ENCODE peak calls at places on chromosomes 2 and 18, in nine cellular contexts. L is choroid plexus epithelial cell, H is left lung, U is astrocyte of the spinal cord, M is cardiac muscle cell, S is BJ, G is IMR-90, W is GM23338, K is GM20000. P is an unnamed sample.
A peak's percentile ranks its signal among the peaks of the same experiment; 100 is the strongest.

GRCh38 chr2:218024871-218025270 is 22.1 kb upstream of the TNS1 start:
- DNase-seq in L (no peak), H (peak; percentile 18), U (no peak), M (no peak), S (no peak), G (no peak), W (no peak), K (no peak), P (peak; percentile 14)

GRCh38 chr2:75560022-75560767 is 544 bp downstream of the EVA1A start:
- DNase-seq in L (peak; percentile 42), H (no peak), U (peak; percentile 45), M (peak; percentile 45), S (no peak), G (peak; percentile 38), W (peak; percentile 75), K (peak; percentile 39), P (no peak)

GRCh38 chr2:108061485-108062042 is 75.2 kb downstream of the SLC5A7 start:
- DNase-seq in L (no peak), H (no peak), U (no peak), M (no peak), S (no peak), G (no peak), W (no peak), K (no peak), P (no peak)

GRCh38 chr2:6827516-6828298 is 38.0 kb downstream of the CMPK2 start:
- DNase-seq in L (peak; percentile 27), H (no peak), U (no peak), M (peak; percentile 6), S (peak; percentile 77), G (peak; percentile 7), W (no peak), K (no peak), P (no peak)

GRCh38 chr2:37489536-37489935 is 145.1 kb downstream of the QPCT start:
- DNase-seq in L (no peak), H (no peak), U (no peak), M (no peak), S (no peak), G (peak; percentile 38), W (no peak), K (no peak), P (no peak)

GRCh38 chr18:72543362-72544055 is 633 bp downstream of the CBLN2 start:
- DNase-seq in L (no peak), H (no peak), U (no peak), M (no peak), S (no peak), G (no peak), W (peak; percentile 32), K (no peak), P (no peak)

GRCh38 chr2:196489366-196489765 is 150.1 kb upstream of the CCDC150 start:
- DNase-seq in L (no peak), H (no peak), U (no peak), M (no peak), S (no peak), G (no peak), W (no peak), K (no peak), P (no peak)

GRCh38 chr2:128879161-128879560 is 560.5 kb upstream of the HS6ST1 start:
- DNase-seq in L (no peak), H (no peak), U (no peak), M (no peak), S (no peak), G (no peak), W (peak; percentile 55), K (no peak), P (no peak)

GRCh38 chr18:30132959-30133358 is 909.6 kb downstream of the DSC3 start:
- DNase-seq in L (no peak), H (no peak), U (no peak), M (peak; percentile 2), S (no peak), G (no peak), W (no peak), K (no peak), P (no peak)

GRCh38 chr18:49510393-49511115 is 23.5 kb upstream of the C18orf32 start:
- DNase-seq in L (peak; percentile 65), H (no peak), U (peak; percentile 45), M (peak; percentile 70), S (no peak), G (peak; percentile 40), W (peak; percentile 71), K (peak; percentile 56), P (peak; percentile 64)

GRCh38 chr2:153388246-153388645 is 90.3 kb downstream of the RPRM start:
- DNase-seq in L (peak; percentile 0), H (no peak), U (peak; percentile 76), M (no peak), S (no peak), G (no peak), W (no peak), K (no peak), P (no peak)

GRCh38 chr18:34223164-34223892 is 1.4 kb downstream of the NOL4 start:
- DNase-seq in L (no peak), H (no peak), U (peak; percentile 9), M (no peak), S (no peak), G (no peak), W (peak; percentile 80), K (no peak), P (peak; percentile 60)

GRCh38 chr2:100107440-100107839 is 35.0 kb downstream of the AFF3 start:
- DNase-seq in L (no peak), H (no peak), U (no peak), M (no peak), S (no peak), G (no peak), W (no peak), K (no peak), P (no peak)

GRCh38 chr18:75036941-75037516 is 171.9 kb downstream of the PTGR3 start:
- DNase-seq in L (no peak), H (no peak), U (no peak), M (peak; percentile 2), S (peak; percentile 1), G (peak; percentile 86), W (no peak), K (no peak), P (no peak)

GRCh38 chr2:127517465-127517864 is 8.8 kb downstream of the IWS1 start:
- DNase-seq in L (no peak), H (no peak), U (no peak), M (no peak), S (no peak), G (no peak), W (no peak), K (no peak), P (no peak)

GRCh38 chr2:238128061-238129040 is 10.1 kb upstream of the KLHL30 start:
- DNase-seq in L (no peak), H (no peak), U (no peak), M (no peak), S (no peak), G (no peak), W (peak; percentile 85), K (no peak), P (no peak)

GRCh38 chr2:236653863-236654262 is 84.2 kb downstream of the ACKR3 start:
- DNase-seq in L (no peak), H (no peak), U (no peak), M (no peak), S (no peak), G (no peak), W (no peak), K (no peak), P (no peak)

GRCh38 chr2:10447300-10448207 is 573 bp downstream of the ODC1 start:
- DNase-seq in L (peak; percentile 51), H (no peak), U (peak; percentile 44), M (peak; percentile 43), S (no peak), G (peak; percentile 47), W (peak; percentile 64), K (peak; percentile 85), P (no peak)
- TF ChIP-seq CTCF in L (no peak), H (peak; percentile 14), U (no peak), M (no peak), S (peak; percentile 12), G (no peak), W (no peak), K (no peak), P (no peak)

DNA sequence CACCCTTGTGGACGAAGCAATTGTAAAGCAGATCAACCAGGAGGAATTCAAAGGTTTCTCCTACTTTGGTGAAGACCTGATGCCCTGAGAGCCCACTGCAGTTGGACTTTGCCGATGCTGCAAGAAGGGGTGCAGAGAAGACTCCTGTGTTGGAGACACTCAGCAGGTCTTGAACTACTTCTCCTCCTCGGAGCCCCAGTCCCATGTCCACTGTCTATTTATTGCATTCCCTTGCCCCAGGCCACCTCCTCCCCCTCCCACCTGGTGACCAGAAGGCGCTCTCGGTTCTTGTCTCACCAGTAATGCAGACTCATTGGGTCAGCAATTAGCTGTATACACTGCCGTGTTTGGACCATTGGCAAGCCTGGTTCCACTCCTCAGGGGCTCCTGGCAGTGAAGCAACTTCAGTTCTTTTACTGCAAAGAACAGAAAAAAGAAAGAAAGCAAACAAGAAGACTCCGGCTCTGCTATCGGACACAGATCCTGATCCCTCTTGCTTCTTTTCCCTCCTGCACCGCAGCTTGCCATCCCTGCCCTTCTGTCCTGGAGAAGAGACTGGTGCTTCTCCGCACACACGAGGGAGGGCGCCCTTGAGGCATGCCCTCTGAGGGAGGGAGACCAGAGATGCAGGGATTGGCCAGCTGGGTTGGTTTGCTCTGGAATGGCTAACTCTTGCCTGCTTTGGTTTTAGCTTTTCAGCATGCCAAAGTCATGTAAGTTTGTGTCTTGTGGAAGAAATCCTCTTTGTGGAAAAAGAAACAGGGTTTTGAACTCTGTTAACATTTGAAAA is 112.2 kb upstream of the EPAS1 start:
- DNase-seq in L (no peak), H (no peak), U (no peak), M (no peak), S (no peak), G (no peak), W (peak; percentile 54), K (no peak), P (no peak)
- TF ChIP-seq CTCF in L (peak; percentile 41), H (no peak), U (peak; percentile 14), M (peak; percentile 10), S (no peak), G (peak; percentile 6), W (peak; percentile 63), K (no peak), P (no peak)

GRCh38 chr2:212536385-212537310 is 2.0 kb downstream of the ERBB4 start:
- DNase-seq in L (no peak), H (no peak), U (no peak), M (no peak), S (no peak), G (no peak), W (peak; percentile 67), K (no peak), P (peak; percentile 32)
- TF ChIP-seq CTCF in L (no peak), H (no peak), U (no peak), M (no peak), S (no peak), G (no peak), W (no peak), K (no peak), P (no peak)

DNA sequence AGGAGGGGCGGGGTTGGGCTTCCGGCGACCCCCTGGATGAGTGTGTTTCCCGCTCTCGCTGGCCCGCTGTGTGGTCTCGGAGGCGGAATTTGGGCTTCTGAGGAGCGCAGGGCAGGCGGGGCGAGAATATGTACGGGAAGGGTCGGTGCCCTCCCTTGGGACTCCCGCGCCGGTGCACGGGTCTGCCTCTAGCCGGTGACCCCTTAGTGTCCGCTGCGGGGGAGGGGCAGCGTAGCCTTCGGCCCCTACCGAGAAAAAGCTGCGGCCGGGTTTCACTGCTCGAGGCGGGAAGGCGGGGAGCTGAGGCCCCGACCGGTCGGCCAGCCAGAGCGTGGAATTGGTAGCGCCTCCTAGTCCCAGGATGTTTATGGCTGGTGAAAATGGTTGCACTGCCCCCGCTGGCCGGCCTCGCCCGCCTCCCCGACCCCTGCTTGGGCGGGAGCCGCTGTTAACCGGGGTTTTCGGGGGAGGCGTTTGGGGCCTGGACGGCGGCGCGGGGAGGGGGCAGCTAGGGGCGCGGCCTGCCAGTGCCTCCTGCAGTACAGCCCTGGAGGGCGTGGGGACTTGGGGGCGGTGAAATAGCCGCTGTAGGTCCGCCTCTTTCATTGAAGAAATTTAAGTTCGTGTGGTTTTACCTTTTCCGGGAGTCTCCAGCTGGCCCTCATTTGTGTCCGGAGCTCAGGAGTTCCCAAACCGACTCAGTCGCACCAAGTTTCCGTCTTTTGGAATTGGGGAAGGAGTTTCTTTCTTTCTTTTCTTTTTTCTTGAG is at the start of gene UGP2:
- DNase-seq in L (peak; percentile 97), H (peak; percentile 95), U (peak; percentile 96), M (peak; percentile 96), S (peak; percentile 84), G (peak; percentile 92), W (peak; percentile 96), K (peak; percentile 82), P (peak; percentile 96)
- TF ChIP-seq CTCF in L (peak; percentile 38), H (no peak), U (peak; percentile 31), M (peak; percentile 46), S (peak; percentile 35), G (peak; percentile 27), W (peak; percentile 29), K (peak; percentile 3), P (peak; percentile 10)